ENCODE peak calls at places on chromosomes 1 and 21, in six cellular contexts. X is left ventricle myocardium inferior, A is breast epithelium, D is sigmoid colon, J is heart left ventricle, P is uterus. C is an unnamed sample.
A peak's percentile ranks its signal among the peaks of the same experiment; 100 is the strongest.

GRCh38 chr21:38857152-38857825 is 51.6 kb downstream of the ETS2 start:
- DNase-seq in J (peak; percentile 35), D (no peak), X (peak; percentile 22), A (no peak), P (no peak), C (no peak)

GRCh38 chr1:230163205-230163604 is 96.2 kb downstream of the GALNT2 start:
- DNase-seq in X (no peak), P (peak; percentile 33), J (peak; percentile 62), A (no peak), D (peak; percentile 88), C (no peak)

GRCh38 chr1:44290250-44291094 is 64.6 kb downstream of the ERI3 start:
- DNase-seq in D (peak; percentile 29), J (no peak), P (no peak), A (no peak), X (no peak), C (no peak)

GRCh38 chr1:161192476-161193465 is 6.1 kb downstream of the ADAMTS4 start:
- DNase-seq in P (peak; percentile 55), D (peak; percentile 85), J (peak; percentile 70), X (peak; percentile 45), A (no peak), C (peak; percentile 60)

GRCh38 chr1:229258031-229258850 is 12.7 kb upstream of the RAB4A start:
- DNase-seq in P (peak; percentile 65), D (peak; percentile 77), A (peak; percentile 60), J (peak; percentile 43), X (peak; percentile 26), C (peak; percentile 58)

GRCh38 chr1:201937624-201938212 is 8.6 kb downstream of the LMOD1 start:
- DNase-seq in P (no peak), A (no peak), X (no peak), D (no peak), J (no peak), C (no peak)

GRCh38 chr1:184163674-184164470 is 112.3 kb downstream of the TSEN15 start:
- DNase-seq in P (no peak), J (peak; percentile 34), X (no peak), D (no peak), A (no peak), C (no peak)

GRCh38 chr1:9823943-9824701 is at the start of gene CLSTN1:
- DNase-seq in A (peak; percentile 79), X (peak; percentile 92), J (peak; percentile 94), D (peak; percentile 94), P (peak; percentile 91), C (peak; percentile 91)

GRCh38 chr1:55708781-55709180 is 493.6 kb upstream of the USP24 start:
- DNase-seq in P (no peak), A (no peak), X (no peak), J (no peak), D (no peak), C (no peak)

GRCh38 chr1:184685116-184685515 is 69.5 kb downstream of the EDEM3 start:
- DNase-seq in P (no peak), X (no peak), D (no peak), A (no peak), J (no peak), C (no peak)

GRCh38 chr1:211639500-211640361 is 35.7 kb downstream of the NEK2 start:
- DNase-seq in A (no peak), D (peak; percentile 19), P (no peak), J (no peak), X (no peak), C (no peak)

GRCh38 chr1:169794530-169795416 is at the start of gene METTL18:
- DNase-seq in X (peak; percentile 89), P (peak; percentile 92), A (peak; percentile 80), J (peak; percentile 91), D (peak; percentile 94), C (peak; percentile 91)

GRCh38 chr1:198858026-198858425 is 219.2 kb downstream of the PTPRC start:
- DNase-seq in J (no peak), D (no peak), A (no peak), P (no peak), X (no peak), C (no peak)

GRCh38 chr1:166977951-166978350 is 2.6 kb upstream of the ILDR2 start:
- DNase-seq in D (no peak), X (no peak), A (no peak), J (no peak), P (no peak), C (no peak)

GRCh38 chr1:166981589-166981988 is 6.2 kb upstream of the ILDR2 start:
- DNase-seq in P (no peak), D (no peak), X (no peak), A (no peak), J (no peak), C (no peak)

GRCh38 chr1:166975361-166976129 is at the start of gene ILDR2:
- DNase-seq in A (peak; percentile 29), J (peak; percentile 60), D (peak; percentile 81), P (peak; percentile 29), X (peak; percentile 46), C (peak; percentile 57)

GRCh38 chr1:166980818-166981217 is 5.5 kb upstream of the ILDR2 start:
- DNase-seq in A (no peak), J (no peak), P (no peak), D (no peak), X (no peak), C (no peak)

GRCh38 chr1:166978795-166979194 is 3.5 kb upstream of the ILDR2 start:
- DNase-seq in P (no peak), A (no peak), X (no peak), J (no peak), D (no peak), C (no peak)
- H3K27me3 ChIP-seq in P (no peaks in the 10 kb centered on the region), A (no peaks in the 10 kb centered on the region), X (peaks cover 43% of the 10 kb centered on the region), J (no peaks in the 10 kb centered on the region), D (no peaks in the 10 kb centered on the region), C (peaks cover 7% of the 10 kb centered on the region)

GRCh38 chr1:32362474-32363313 is at the start of the genes FAM229A and TSSK3:
- DNase-seq in A (no peak), P (no peak), X (peak; percentile 25), D (no peak), J (no peak), C (no peak)

GRCh38 chr1:32361308-32361673 is 994 bp downstream of the FAM229A start:
- DNase-seq in D (no peak), X (no peak), A (no peak), P (peak; percentile 25), J (no peak), C (no peak)

GRCh38 chr1:32363713-32364112 is 1.4 kb downstream of the TSSK3 start:
- DNase-seq in A (peak; percentile 65), P (no peak), D (no peak), X (no peak), J (no peak), C (no peak)

GRCh38 chr1:32364836-32365235 is 2.5 kb downstream of the TSSK3 start:
- DNase-seq in A (no peak), J (no peak), D (no peak), P (no peak), X (no peak), C (no peak)

DNA sequence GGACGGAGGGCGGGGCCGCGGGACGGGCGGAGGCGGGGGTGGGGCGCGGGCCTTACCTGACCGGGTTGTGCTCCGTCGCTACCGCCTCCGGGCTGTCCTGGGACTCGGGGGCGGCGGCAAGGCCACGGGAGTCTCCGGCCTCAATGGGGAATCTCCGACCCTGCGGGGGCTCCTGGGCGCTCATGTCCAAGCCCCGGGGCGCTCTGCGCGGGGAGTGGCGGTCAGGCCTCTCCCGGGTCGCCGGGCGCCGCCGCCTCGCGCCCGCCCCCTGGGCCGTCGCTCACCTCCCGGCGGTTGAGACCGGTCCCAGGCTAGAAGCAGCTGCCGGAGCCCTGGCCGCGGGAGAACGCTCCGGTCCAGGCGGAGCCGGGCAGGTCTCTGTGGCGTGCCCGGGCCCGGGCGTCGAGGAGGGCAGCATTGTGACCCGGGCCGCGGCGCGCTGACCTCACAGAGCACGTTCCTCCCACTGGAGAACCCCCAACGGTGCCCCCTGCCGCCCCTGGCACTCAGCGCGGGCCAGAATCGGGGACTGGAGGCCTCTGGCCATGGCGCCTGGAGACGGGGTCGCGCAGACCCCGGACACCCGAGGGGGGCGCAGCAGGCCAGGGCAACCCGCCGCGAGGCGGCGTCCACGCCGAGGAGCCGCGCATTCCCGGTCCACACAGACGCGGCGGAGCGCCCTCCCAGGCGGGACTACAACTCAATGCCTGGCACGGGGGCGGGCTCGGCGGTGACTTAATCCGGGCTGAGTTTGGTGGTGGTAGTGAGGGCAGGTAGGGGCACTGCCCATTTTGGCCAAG is 411 bp downstream of the FAM229A start:
- DNase-seq in X (peak; percentile 67), P (peak; percentile 69), A (no peak), J (peak; percentile 66), D (peak; percentile 75), C (no peak)
- TF ChIP-seq CTCF in X (peak; percentile 59), P (peak; percentile 57), A (peak; percentile 41), J (peak; percentile 20), D (no peak), C (peak; percentile 43)

GRCh38 chr1:20385630-20386029 is 95.0 kb downstream of the VWA5B1 start:
- DNase-seq in J (no peak), P (no peak), A (no peak), D (no peak), X (no peak), C (no peak)

GRCh38 chr1:20386682-20387081 is 96.0 kb downstream of the VWA5B1 start:
- DNase-seq in P (no peak), D (peak; percentile 46), A (no peak), J (no peak), X (no peak), C (no peak)

GRCh38 chr1:20395255-20395654 is 90.8 kb downstream of the CAMK2N1 start:
- DNase-seq in X (no peak), D (no peak), A (no peak), P (no peak), J (no peak), C (no peak)

GRCh38 chr1:20389551-20389950 is 96.5 kb downstream of the CAMK2N1 start:
- DNase-seq in P (no peak), A (no peak), J (no peak), D (peak; percentile 36), X (no peak), C (no peak)

GRCh38 chr1:20390589-20391331 is 95.2 kb downstream of the CAMK2N1 start:
- DNase-seq in J (no peak), D (peak; percentile 34), X (no peak), A (no peak), P (no peak), C (no peak)
- H3K27me3 ChIP-seq in J (peaks cover 10% of the 10 kb centered on the region), D (peaks cover 29% of the 10 kb centered on the region), X (peaks cover 80% of the 10 kb centered on the region), A (no peaks in the 10 kb centered on the region), P (no peaks in the 10 kb centered on the region), C (peaks cover 31% of the 10 kb centered on the region)

GRCh38 chr1:239815074-239815473 is 276.6 kb upstream of the FMN2 start:
- DNase-seq in P (no peak), X (no peak), A (no peak), D (no peak), J (no peak), C (no peak)

GRCh38 chr1:239817801-239818200 is 273.9 kb upstream of the FMN2 start:
- DNase-seq in A (no peak), D (no peak), J (no peak), X (no peak), P (no peak), C (no peak)

GRCh38 chr1:239819756-239820155 is 271.9 kb upstream of the FMN2 start:
- DNase-seq in A (no peak), P (no peak), X (no peak), D (no peak), J (no peak), C (no peak)

GRCh38 chr1:239816090-239816812 is 275.4 kb upstream of the FMN2 start:
- DNase-seq in A (peak; percentile 67), J (no peak), X (no peak), D (peak; percentile 83), P (peak; percentile 56), C (no peak)

DNA sequence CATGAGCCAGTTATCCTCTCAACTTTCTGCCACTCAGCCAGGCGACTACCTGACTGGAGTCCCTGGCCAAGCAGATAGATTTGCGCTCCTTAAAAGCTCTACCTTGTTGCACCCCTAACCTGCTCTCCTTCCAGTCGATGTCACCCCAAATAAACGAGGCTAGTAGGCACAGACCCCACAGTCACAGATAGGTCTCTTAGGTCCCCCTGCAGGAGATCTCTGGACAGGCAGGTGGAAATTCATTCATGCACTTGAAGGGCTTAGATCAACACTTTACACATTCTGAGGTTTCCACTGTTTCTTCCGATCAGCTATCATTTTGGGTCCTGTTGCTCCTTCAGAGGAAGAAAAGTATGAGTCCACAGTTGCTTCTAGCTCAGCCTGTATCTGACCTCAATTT is 272.6 kb upstream of the FMN2 start:
- DNase-seq in D (no peak), A (no peak), J (no peak), X (no peak), P (no peak), C (no peak)
- TF ChIP-seq CTCF in D (no peak), A (no peak), J (no peak), X (no peak), P (no peak), C (no peak)